ENCODE peak calls at places on chromosome 17, in ten cellular contexts. P is prostate gland; U is ascending aorta; R is lower leg skin; Z is suprapubic skin; Q is HFF-Myc; W is CD8-positive, alpha-beta T cell; S is brain microvascular endothelial cell; N is cardiac fibroblast; D is right atrium auricular region. F is an unnamed sample.

GRCh38 chr17:75652341-75652740 is 14.6 kb downstream of the RECQL5 start:
- DNase-seq in Q (no peak), D (no peak), R (no peak), S (no peak), W (no peak), U (no peak), P (no peak), N (no peak), Z (no peak), F (no peak)

GRCh38 chr17:14299261-14300093 is 1.4 kb upstream of the HS3ST3B1 start:
- DNase-seq in W (peak), D (no peak), Z (peak), S (no peak), U (peak), R (peak), N (peak), P (no peak), Q (no peak), F (no peak)

GRCh38 chr17:59972778-59973177 is 8.2 kb upstream of the RNFT1 start:
- DNase-seq in R (no peak), Z (no peak), N (peak), P (no peak), D (no peak), U (no peak), Q (no peak), W (no peak), S (peak), F (no peak)

GRCh38 chr17:2814499-2815341 is 18.5 kb downstream of the RAP1GAP2 start:
- DNase-seq in P (no peak), D (no peak), U (no peak), Z (no peak), S (no peak), Q (no peak), W (peak), R (peak), N (no peak), F (no peak)

GRCh38 chr17:8326591-8327583 is 12.8 kb upstream of the ODF4 start:
- DNase-seq in Q (no peak), D (peak), Z (peak), R (no peak), N (peak), U (no peak), S (no peak), P (no peak), W (peak), F (no peak)

GRCh38 chr17:14042411-14042810 is 26.9 kb upstream of the COX10 start:
- DNase-seq in Z (no peak), Q (no peak), U (no peak), W (no peak), S (no peak), P (no peak), R (no peak), N (no peak), D (no peak), F (no peak)

GRCh38 chr17:15377608-15378007 is 36.2 kb upstream of the TEKT3 start:
- DNase-seq in S (peak), N (peak), Q (peak), P (no peak), R (no peak), D (no peak), U (no peak), Z (no peak), W (no peak), F (peak)

GRCh38 chr17:33974276-33974675 is 280.8 kb upstream of the CCL2 start:
- DNase-seq in Q (no peak), P (no peak), S (no peak), U (no peak), D (no peak), W (no peak), N (no peak), R (no peak), Z (no peak), F (no peak)

GRCh38 chr17:40433551-40434384 is 9.5 kb upstream of the IGFBP4 start:
- DNase-seq in Q (no peak), W (no peak), S (no peak), R (peak), N (peak), U (peak), Z (peak), D (no peak), P (no peak), F (no peak)

GRCh38 chr17:50461550-50462132 is 7.0 kb downstream of the CHAD start:
- DNase-seq in P (no peak), S (no peak), Q (no peak), D (no peak), R (no peak), U (no peak), N (no peak), W (no peak), Z (no peak), F (no peak)

GRCh38 chr17:8785547-8786412 is 13.4 kb downstream of the MFSD6L start:
- DNase-seq in W (peak), U (peak), N (peak), Q (peak), Z (peak), P (peak), S (peak), D (peak), R (peak), F (peak)

GRCh38 chr17:20228860-20229259 is 219.7 kb downstream of the SPECC1 start:
- DNase-seq in P (no peak), U (no peak), N (no peak), Z (no peak), W (no peak), Q (no peak), R (no peak), D (no peak), S (no peak), F (no peak)

DNA sequence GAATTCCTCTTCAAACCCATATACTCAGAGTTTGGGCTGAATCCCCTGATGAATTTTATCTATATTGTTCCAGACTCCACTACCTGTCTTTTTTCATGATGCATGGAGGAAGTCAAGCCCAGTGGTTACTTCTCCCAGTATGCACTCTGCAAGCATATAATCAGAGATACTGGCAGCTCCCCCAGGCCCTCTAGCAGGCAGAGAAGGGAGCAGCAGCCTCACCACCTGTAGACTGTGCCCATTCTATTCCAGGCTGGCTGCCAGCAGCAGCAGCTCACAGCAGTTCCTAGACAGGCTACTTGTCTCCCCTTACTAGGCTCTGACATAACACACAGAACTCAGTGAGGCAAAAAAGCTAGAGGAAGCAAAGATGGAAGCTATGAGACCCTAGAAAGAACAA is 3.4 kb downstream of the MKS1 start:
- DNase-seq in Q (no peak), D (no peak), Z (no peak), W (no peak), R (no peak), S (no peak), N (no peak), P (no peak), U (no peak), F (no peak)
- TF ChIP-seq CTCF in Q (peak), D (no peak), Z (no peak), W (no peak), R (no peak), S (peak), N (no peak), P (no peak), U (no peak), F (no peak)

GRCh38 chr17:29345066-29345465 is 45.1 kb upstream of the TAOK1 start:
- DNase-seq in W (no peak), N (no peak), Q (no peak), P (no peak), R (no peak), Z (no peak), S (no peak), U (no peak), D (no peak), F (no peak)

GRCh38 chr17:29344201-29344856 is 45.8 kb upstream of the TAOK1 start:
- DNase-seq in U (no peak), P (no peak), Q (no peak), N (no peak), R (peak), Z (no peak), S (no peak), W (no peak), D (no peak), F (no peak)

GRCh38 chr17:29346462-29346861 is 43.7 kb upstream of the TAOK1 start:
- DNase-seq in P (no peak), Z (no peak), D (no peak), U (no peak), R (peak), S (no peak), W (no peak), N (no peak), Q (no peak), F (no peak)

GRCh38 chr17:29349409-29349808 is 40.8 kb upstream of the TAOK1 start:
- DNase-seq in Q (no peak), P (no peak), N (peak), R (no peak), S (no peak), U (no peak), W (no peak), D (no peak), Z (no peak), F (no peak)

GRCh38 chr17:29347831-29348281 is 42.3 kb upstream of the TAOK1 start:
- DNase-seq in R (peak), P (no peak), S (peak), D (no peak), Q (no peak), U (no peak), Z (no peak), N (peak), W (no peak), F (no peak)
- H3K4me3 ChIP-seq in R (no peak), P (no peak), S (no peak), D (no peak), Q (no peak), U (no peak), Z (no peak), N (no peak), W (no peak), F (no peak)

DNA sequence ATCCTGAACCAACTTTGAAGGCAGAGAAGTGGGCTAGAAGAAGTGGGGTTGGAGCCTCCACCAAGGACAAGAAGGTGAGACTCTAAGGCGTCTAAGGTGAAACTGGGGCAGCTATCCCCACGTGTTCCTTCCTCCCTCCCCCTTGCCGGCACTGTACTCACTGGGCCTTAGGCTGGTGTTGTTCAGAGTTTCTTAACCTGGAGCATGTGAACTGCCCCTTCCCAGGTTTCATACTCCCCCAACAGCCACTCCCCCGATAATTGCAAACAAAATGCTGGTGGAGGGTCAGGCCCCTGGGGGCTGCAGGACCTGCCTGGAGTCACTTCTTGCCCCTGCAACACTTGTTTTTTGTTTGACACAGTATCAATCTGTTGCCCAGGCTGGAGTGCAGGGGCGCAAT is 7.3 kb upstream of the SOCS3 start:
- DNase-seq in W (no peak), U (no peak), Z (no peak), P (no peak), S (no peak), N (no peak), R (no peak), D (no peak), Q (no peak), F (no peak)
- TF ChIP-seq CTCF in W (no peak), U (no peak), Z (no peak), P (no peak), S (no peak), N (no peak), R (no peak), D (no peak), Q (no peak), F (no peak)

GRCh38 chr17:57441270-57441600 is 184.9 kb downstream of the MSI2 start:
- DNase-seq in R (no peak), N (no peak), Q (no peak), P (no peak), U (no peak), Z (no peak), W (no peak), S (no peak), D (no peak), F (no peak)
- H3K4me3 ChIP-seq in R (no peak), N (no peak), Q (no peak), P (no peak), U (no peak), Z (no peak), W (no peak), S (no peak), D (no peak), F (no peak)

GRCh38 chr17:83050651-83051422 is 28.6 kb upstream of the METRNL start:
- DNase-seq in D (no peak), S (no peak), W (no peak), P (no peak), R (peak), N (no peak), Q (no peak), Z (no peak), U (no peak), F (no peak)
- TF ChIP-seq CTCF in D (no peak), S (no peak), W (no peak), P (no peak), R (no peak), N (no peak), Q (no peak), Z (no peak), U (no peak), F (no peak)

GRCh38 chr17:68197997-68198930 is 49.6 kb upstream of the AMZ2 start:
- DNase-seq in W (no peak), Q (no peak), N (no peak), U (no peak), Z (peak), D (no peak), S (no peak), R (peak), P (no peak), F (no peak)
- H3K4me3 ChIP-seq in W (peak), Q (no peak), N (no peak), U (peak), Z (peak), D (no peak), S (no peak), R (no peak), P (peak), F (no peak)

GRCh38 chr17:73956595-73957465 is 246.6 kb upstream of the RPL38 start:
- DNase-seq in Q (no peak), R (peak), N (peak), S (peak), D (no peak), P (no peak), Z (no peak), W (peak), U (peak), F (no peak)
- TF ChIP-seq CTCF in Q (peak), R (no peak), N (no peak), S (no peak), D (no peak), P (no peak), Z (no peak), W (peak), U (peak), F (peak)

DNA sequence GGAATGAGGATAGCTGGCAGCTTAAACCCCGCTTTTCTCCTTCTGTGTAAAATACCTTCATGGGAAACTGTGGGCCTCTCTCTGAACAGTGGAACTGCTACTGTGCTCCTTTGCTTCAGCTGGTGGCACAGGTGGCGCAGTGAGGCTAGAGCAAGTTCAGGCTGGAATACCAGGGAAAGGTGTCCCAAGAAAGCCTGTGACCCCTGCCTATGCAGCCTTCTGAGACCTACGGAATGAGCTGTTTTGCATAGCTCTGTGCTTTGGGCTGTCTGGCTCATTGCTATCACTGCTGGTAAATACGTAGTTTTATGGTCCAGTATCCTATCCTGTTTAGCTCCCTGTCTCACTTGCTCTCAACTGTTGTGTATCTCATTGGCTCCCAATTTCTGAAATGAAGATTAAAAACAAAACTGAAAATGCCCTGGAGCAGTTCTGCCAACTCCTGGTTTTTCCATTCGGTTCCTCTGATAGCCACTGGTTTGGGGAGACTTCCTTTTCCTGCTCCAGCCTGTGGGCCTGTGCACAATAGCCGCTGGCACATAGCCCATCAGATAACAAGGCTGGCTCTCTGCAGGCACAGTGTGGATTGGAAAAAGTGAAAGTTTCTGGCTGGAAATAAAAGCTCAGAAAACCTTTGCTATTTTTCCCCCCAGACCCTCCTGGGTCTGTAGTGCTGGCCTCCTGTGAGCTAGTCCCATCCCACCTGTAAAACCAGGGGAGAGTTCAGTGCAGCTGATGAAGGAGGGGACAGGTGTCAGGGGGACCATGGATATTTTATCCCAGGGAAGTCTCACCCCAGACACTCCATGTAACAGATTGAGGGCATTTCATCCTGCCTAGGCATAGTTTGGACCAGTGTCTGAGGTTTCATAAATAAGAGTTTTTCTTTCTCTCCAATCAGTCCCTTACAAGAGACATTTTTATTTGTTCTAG is 24.1 kb downstream of the LIMD2 start:
- DNase-seq in Q (peak), P (peak), U (peak), D (peak), N (peak), W (no peak), R (no peak), S (peak), Z (peak), F (peak)
- H3K4me3 ChIP-seq in Q (no peak), P (no peak), U (peak), D (no peak), N (no peak), W (no peak), R (no peak), S (peak), Z (peak), F (no peak)

GRCh38 chr17:17351356-17351891 is 48.3 kb downstream of the NT5M start:
- DNase-seq in D (no peak), W (no peak), U (no peak), R (peak), Z (no peak), S (no peak), N (no peak), Q (no peak), P (no peak), F (no peak)

GRCh38 chr17:17348872-17349723 is 45.9 kb downstream of the NT5M start:
- DNase-seq in S (no peak), Z (peak), R (peak), P (no peak), U (peak), N (peak), D (no peak), W (no peak), Q (no peak), F (no peak)

GRCh38 chr17:17351901-17352781 is 49.0 kb downstream of the NT5M start:
- DNase-seq in D (peak), S (peak), U (no peak), P (no peak), Z (no peak), W (no peak), R (peak), Q (no peak), N (peak), F (no peak)

GRCh38 chr17:17349724-17350106 is 46.5 kb downstream of the NT5M start:
- DNase-seq in P (no peak), R (peak), D (no peak), W (no peak), S (no peak), Q (no peak), U (no peak), Z (peak), N (no peak), F (no peak)

DNA sequence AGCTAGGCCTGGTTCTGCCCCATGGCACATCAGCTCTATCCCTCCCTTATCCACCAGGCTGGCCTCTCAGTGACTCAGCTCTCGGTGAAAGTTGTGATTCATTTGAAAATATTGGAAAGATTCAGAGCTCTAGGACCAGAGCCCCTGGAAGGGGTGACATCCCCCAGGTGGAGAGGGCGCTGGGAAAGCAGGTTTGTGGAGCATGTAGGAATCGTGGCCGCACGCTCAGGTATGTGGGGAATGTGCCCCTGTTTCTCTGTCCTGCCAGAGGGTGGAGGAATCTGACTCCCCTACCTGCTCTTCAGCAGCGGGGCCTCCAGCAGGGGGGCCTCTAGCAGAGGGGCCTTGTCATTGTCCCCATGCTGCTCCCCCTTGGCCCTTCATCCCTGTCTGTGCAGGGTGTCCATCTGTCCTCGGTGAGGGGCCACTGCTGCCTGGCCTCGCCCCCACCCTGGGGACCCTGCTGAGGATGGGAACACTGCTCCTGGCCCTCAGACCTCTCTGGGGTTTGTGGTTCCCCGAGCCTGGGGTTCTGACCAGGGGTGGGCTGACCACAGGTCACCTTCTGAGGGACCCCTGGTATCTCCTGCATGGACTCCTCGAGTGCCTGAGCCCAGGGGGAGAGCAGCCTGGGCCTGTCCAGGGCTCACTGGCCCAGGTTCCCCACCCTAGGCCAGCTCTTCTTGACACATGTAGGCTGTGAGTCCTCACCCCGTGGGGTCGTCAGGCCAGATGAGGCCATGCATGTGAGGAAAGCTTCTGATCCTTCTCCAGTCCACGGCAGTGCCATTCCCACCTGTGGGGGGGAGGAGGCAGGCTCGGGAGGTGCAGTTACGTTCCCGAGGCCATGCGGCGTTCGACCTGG is 47.5 kb downstream of the NT5M start:
- DNase-seq in Q (no peak), S (peak), Z (no peak), R (peak), P (no peak), N (no peak), W (no peak), U (no peak), D (no peak), F (no peak)
- TF ChIP-seq CTCF in Q (no peak), S (peak), Z (no peak), R (no peak), P (no peak), N (no peak), W (no peak), U (no peak), D (no peak), F (peak)

GRCh38 chr17:41527076-41528023 is 758 bp downstream of the KRT19 start:
- DNase-seq in S (no peak), R (no peak), Z (no peak), Q (no peak), P (no peak), D (no peak), N (peak), W (no peak), U (no peak), F (no peak)
- H3K4me3 ChIP-seq in S (peak), R (peak), Z (peak), Q (peak), P (peak), D (no peak), N (peak), W (peak), U (peak), F (peak)

F was measured in AG04450.